ENCODE peak calls at places on chromosome 19, in eight cellular contexts. H, Q, U, S, C, T, X and B are unnamed samples.

GRCh38 chr19:51246153-51246552 is 4.7 kb upstream of the SIGLECL1 start:
- DNase-seq in H (no peak), Q (no peak), U (no peak), S (peak; percentile 1), C (no peak), T (no peak), X (no peak), B (no peak)

GRCh38 chr19:35987571-35987896 is 7.5 kb upstream of the SDHAF1 start:
- DNase-seq in H (no peak), Q (no peak), U (no peak), S (no peak), C (no peak), T (no peak), X (no peak), B (no peak)

GRCh38 chr19:58346961-58347929 is 6.0 kb downstream of the A1BG start:
- DNase-seq in H (peak; percentile 78), Q (peak; percentile 91), U (peak; percentile 93), S (peak; percentile 63), C (peak; percentile 65), T (no peak), X (peak; percentile 15), B (peak; percentile 66)

GRCh38 chr19:10510301-10510802 is 6.9 kb downstream of the S1PR5 start:
- DNase-seq in H (no peak), Q (no peak), U (peak; percentile 62), S (no peak), C (no peak), T (no peak), X (no peak), B (no peak)

GRCh38 chr19:48674216-48674809 is 1.5 kb upstream of the NTN5 start:
- DNase-seq in H (no peak), Q (no peak), U (peak; percentile 75), S (no peak), C (no peak), T (no peak), X (no peak), B (no peak)

GRCh38 chr19:46137915-46138473 is 10.0 kb upstream of the IGFL2 start:
- DNase-seq in H (no peak), Q (no peak), U (no peak), S (no peak), C (no peak), T (no peak), X (no peak), B (no peak)

GRCh38 chr19:49442793-49443365 is 1.6 kb upstream of the SLC17A7 start:
- DNase-seq in H (peak; percentile 97), Q (peak; percentile 92), U (peak; percentile 94), S (peak; percentile 73), C (peak; percentile 89), T (peak; percentile 84), X (peak; percentile 96), B (peak; percentile 80)

GRCh38 chr19:33280351-33280921 is 21.9 kb downstream of the CEBPA start:
- DNase-seq in H (no peak), Q (no peak), U (peak; percentile 69), S (no peak), C (no peak), T (no peak), X (no peak), B (no peak)

GRCh38 chr19:33727331-33728028 is 69.2 kb upstream of the KCTD15 start:
- DNase-seq in H (no peak), Q (peak; percentile 43), U (peak; percentile 50), S (no peak), C (no peak), T (no peak), X (no peak), B (no peak)

GRCh38 chr19:2180114-2180513 is 16.4 kb downstream of the DOT1L start:
- DNase-seq in H (no peak), Q (no peak), U (peak; percentile 68), S (no peak), C (no peak), T (no peak), X (no peak), B (no peak)

GRCh38 chr19:2180881-2181617 is 17.3 kb downstream of the DOT1L start:
- DNase-seq in H (no peak), Q (no peak), U (peak; percentile 67), S (no peak), C (no peak), T (no peak), X (no peak), B (no peak)

GRCh38 chr19:2181618-2181997 is 17.9 kb downstream of the DOT1L start:
- DNase-seq in H (no peak), Q (no peak), U (no peak), S (no peak), C (no peak), T (no peak), X (no peak), B (no peak)

GRCh38 chr19:2176336-2176994 is 12.7 kb downstream of the DOT1L start:
- DNase-seq in H (no peak), Q (no peak), U (no peak), S (no peak), C (no peak), T (no peak), X (no peak), B (no peak)

DNA sequence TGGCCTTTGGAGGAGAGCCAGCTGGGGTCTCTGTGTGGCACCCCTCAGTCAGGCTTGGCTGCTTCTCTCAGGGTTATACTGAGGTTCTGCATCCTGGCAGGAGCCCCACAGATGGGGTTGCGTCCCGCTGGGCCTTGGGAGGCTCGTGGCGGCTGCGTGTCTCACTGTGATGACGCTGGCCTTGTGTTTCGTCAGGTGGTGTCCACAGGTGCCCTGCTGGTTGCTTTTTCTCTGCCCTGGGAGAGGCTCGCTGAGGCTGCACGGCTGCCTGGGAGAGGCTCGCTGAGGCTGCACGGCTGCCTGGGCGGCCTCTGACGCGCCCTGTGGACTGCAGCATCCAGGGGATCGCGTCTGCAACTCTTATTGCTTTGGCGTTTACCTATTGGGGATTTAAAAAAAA is 15.4 kb downstream of the DOT1L start:
- DNase-seq in H (no peak), Q (no peak), U (peak; percentile 66), S (no peak), C (no peak), T (no peak), X (no peak), B (no peak)
- H3K4me1 ChIP-seq in H (no peaks in the 10 kb centered on the region), Q (peaks cover 2% of the 10 kb centered on the region), U (peaks cover 8% of the 10 kb centered on the region), S (peaks cover 9% of the 10 kb centered on the region), C (peaks cover 3% of the 10 kb centered on the region), T (peaks cover 6% of the 10 kb centered on the region), X (peaks cover 3% of the 10 kb centered on the region), B (no peaks in the 10 kb centered on the region)

DNA sequence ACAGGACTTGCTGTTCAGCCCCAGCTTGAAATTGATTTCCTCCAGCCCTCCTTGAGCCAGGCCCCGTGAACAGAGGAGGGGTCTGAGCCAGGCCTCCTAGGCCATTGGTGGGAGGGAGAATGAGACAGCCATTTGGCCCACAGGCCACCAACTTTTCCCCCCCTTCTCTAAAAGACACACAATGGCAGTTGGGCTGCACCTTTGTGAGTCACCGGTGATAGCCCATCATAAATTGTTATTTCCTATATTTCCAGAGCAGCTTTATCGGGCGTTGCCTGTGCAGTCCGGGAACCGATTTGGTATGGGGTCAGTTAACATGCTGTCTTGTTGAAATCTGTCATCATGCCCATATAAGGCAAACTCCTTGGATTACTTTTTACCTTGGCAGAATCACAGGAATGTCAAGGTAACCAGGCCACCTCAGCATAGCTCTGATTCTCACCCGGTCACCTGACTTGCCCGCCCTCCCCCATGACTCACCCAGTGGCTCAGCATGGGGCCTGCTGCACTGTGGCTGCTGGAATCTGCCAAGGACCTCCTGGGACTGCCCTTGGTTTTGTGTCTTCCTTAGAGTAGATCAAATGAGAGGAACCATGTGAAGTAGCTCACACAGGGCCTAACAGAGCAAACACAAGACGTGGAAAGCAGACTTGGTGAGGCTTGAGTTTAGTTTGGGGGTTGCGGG is 36.1 kb downstream of the ACTN4 start:
- DNase-seq in H (peak; percentile 100), Q (peak; percentile 86), U (no peak), S (peak; percentile 85), C (peak; percentile 66), T (peak; percentile 68), X (no peak), B (peak; percentile 48)
- TF ChIP-seq POLR2A in H (no peak), Q (no peak), U (no peak), S (peak; percentile 40), C (no peak), T (no peak), X (no peak), B (no peak)

GRCh38 chr19:31335716-31336115 is 13.5 kb downstream of the TSHZ3 start:
- DNase-seq in H (no peak), Q (no peak), U (no peak), S (no peak), C (no peak), T (no peak), X (no peak), B (no peak)
- H3K4me1 ChIP-seq in H (peaks cover 6% of the 10 kb centered on the region), Q (peaks cover 21% of the 10 kb centered on the region), U (peaks cover 14% of the 10 kb centered on the region), S (peaks cover 65% of the 10 kb centered on the region), C (peaks cover 9% of the 10 kb centered on the region), T (peaks cover 34% of the 10 kb centered on the region), X (peaks cover 5% of the 10 kb centered on the region), B (no peaks in the 10 kb centered on the region)

GRCh38 chr19:1457031-1457739 is 7.3 kb downstream of the APC2 start:
- DNase-seq in H (no peak), Q (no peak), U (peak; percentile 82), S (no peak), C (no peak), T (no peak), X (no peak), B (no peak)
- TF ChIP-seq POLR2A in H (no peak), Q (no peak), U (no peak), S (no peak), C (no peak), T (no peak), X (no peak), B (no peak)